ENCODE peak calls at places on chromosomes 12 and 14, in four cellular contexts. W is fibroblast of lung; E is activated CD8-positive, alpha-beta T cell treated with anti-CD3 and anti-CD28 coated beads for 36 hours; Q is RWPE1. S is an unnamed sample.

GRCh38 chr12:85711735-85712390 is 124.3 kb downstream of the RASSF9 start:
- DNase-seq in W (peak), E (no peak), Q (no peak), S (no peak)

GRCh38 chr12:53944907-53945847 is 6.5 kb downstream of the HOXC13 start:
- DNase-seq in W (no peak), E (no peak), Q (no peak), S (no peak)

GRCh38 chr14:58866386-58866785 is 228.6 kb downstream of the DACT1 start:
- DNase-seq in W (no peak), E (no peak), Q (no peak), S (no peak)

GRCh38 chr12:110807640-110808039 is 39.1 kb upstream of the CCDC63 start:
- DNase-seq in W (no peak), E (no peak), Q (no peak), S (no peak)

GRCh38 chr12:101414533-101415119 is 7.1 kb upstream of the ARL1 start:
- DNase-seq in W (peak), E (peak), Q (peak), S (peak)

GRCh38 chr14:104299993-104300761 is 161.8 kb downstream of the KIF26A start:
- DNase-seq in W (no peak), E (no peak), Q (no peak), S (no peak)

GRCh38 chr12:115467531-115467930 is 783.6 kb upstream of the TBX3 start:
- DNase-seq in W (no peak), E (no peak), Q (no peak), S (peak)

GRCh38 chr14:22532345-22533056 is 56.5 kb downstream of the DAD1 start:
- DNase-seq in W (peak), E (peak), Q (no peak), S (peak)

GRCh38 chr14:73526036-73526984 is 10.6 kb upstream of the ACOT1 start:
- DNase-seq in W (no peak), E (no peak), Q (peak), S (peak)

GRCh38 chr14:36254020-36254614 is 66.3 kb downstream of the MBIP start:
- DNase-seq in W (peak), E (no peak), Q (no peak), S (peak)

GRCh38 chr14:65226824-65227604 is 124.7 kb upstream of the MAX start:
- DNase-seq in W (peak), E (no peak), Q (no peak), S (peak)

GRCh38 chr12:6899837-6900519 is 4.6 kb upstream of the LRRC23 start:
- DNase-seq in W (peak), E (peak), Q (no peak), S (peak)

GRCh38 chr12:113461666-113462065 is 10.0 kb downstream of the LHX5 start:
- DNase-seq in W (peak), E (no peak), Q (peak), S (no peak)

GRCh38 chr14:70156602-70157001 is 32.1 kb downstream of the SLC8A3 start:
- DNase-seq in W (no peak), E (no peak), Q (no peak), S (no peak)

GRCh38 chr12:74747305-74747704 is 209.7 kb downstream of the ATXN7L3B start:
- DNase-seq in W (peak), E (no peak), Q (no peak), S (peak)

GRCh38 chr12:42483534-42483857 is 106.0 kb downstream of the PRICKLE1 start:
- DNase-seq in W (no peak), E (peak), Q (peak), S (peak)

GRCh38 chr14:70567791-70568190 is 32.7 kb downstream of the MED6 start:
- DNase-seq in W (peak), E (peak), Q (peak), S (peak)

GRCh38 chr12:54762390-54762789 is 91.9 kb upstream of the MUCL1 start:
- DNase-seq in W (no peak), E (no peak), Q (no peak), S (no peak)

GRCh38 chr12:109738209-109738608 is 24.6 kb downstream of the FAM222A start:
- DNase-seq in W (no peak), E (no peak), Q (no peak), S (no peak)

GRCh38 chr14:32383337-32384009 is 54.4 kb downstream of the AKAP6 start:
- DNase-seq in W (peak), E (no peak), Q (no peak), S (no peak)

DNA sequence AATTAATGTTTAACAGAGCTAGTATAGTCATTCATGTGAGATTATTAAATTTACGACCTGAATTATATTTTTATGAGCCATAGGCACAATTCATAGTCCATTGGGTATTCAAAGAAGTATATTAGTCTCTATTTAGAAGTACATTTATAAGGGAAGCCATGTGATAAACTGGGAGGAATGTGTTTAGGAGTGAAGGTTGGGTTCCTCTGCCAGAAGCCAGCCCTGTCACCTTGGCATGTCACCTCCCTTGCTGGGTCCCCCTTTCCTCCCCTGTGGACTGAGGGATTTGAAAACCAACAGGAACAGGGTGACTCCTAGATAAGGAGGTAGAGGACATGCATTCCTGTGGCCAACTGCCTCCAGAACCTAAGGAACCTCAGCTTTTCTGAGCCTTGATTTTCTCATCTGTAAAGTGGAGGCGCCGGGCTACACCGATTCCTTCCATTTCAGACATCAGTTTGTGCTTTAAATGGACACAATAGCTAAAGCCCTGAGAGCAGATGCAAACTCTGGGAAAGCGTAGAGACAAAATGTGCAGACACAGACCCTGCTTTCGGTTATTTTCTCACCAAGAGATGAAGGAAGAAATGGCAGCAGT is 5.4 kb upstream of the KRT2 start:
- DNase-seq in W (no peak), E (no peak), Q (no peak), S (no peak)
- TF ChIP-seq CTCF in W (no peak), E (no peak), Q (no peak), S (no peak)

DNA sequence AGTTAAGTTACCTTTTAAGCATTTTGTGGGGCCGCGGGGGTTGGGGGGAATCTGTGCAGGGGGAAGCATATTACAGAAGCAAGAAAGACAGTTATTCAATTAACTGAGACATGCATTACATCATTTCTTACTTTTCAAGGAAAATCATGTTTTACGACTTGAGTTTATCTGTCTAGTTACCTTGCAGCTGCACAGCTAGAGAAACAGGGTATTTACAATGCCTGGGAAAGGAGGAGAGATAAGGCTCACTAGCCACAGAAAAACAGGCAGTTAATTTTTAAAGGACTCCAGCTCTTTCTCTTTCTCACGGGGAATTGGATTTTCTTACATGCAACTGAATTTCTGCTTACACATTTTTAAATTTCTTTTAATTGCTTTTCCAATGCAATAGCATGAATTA is 22.2 kb downstream of the FCF1 start:
- DNase-seq in W (no peak), E (no peak), Q (no peak), S (no peak)
- TF ChIP-seq CTCF in W (no peak), E (no peak), Q (no peak), S (no peak)

DNA sequence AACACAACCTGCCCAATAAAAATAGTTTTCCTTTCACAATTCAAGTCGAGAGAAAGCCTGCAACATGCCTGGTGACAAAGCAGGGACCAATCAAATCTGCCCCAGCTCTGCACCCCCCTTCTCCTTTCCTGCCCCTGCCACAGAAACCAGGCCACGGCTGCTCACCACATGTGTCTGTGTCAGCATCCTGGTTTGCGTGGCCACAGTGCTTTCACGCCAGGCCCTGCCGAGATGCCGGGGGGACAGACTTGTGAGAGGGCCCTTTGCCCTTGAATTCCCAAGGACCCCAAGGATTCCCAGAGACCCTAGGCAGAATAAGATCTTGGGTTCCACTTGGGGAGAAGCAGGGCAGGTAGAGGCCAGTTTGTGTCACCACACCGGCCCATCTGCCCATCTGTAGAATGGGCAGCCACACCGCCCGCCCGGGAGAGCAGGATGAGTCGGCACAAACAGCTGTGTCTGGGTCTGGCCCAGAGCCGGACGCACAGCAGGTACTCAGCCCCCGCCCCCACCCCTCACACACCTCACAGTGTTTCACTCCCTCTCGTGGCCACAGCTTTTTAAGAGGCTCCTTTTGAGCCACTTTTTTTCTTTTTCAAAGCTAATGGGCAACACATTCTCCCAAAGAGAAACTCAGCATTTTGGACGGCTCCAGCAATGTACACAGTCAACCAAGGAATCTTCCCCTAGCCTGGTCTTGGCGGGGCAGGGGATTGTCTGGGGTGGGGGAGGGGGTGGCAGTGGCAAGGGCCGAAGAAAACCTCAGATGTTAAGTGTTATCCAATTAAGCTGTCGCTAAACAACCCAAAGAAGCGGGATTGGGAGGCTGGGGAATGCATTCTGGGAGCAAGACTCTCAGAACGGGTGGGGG is 41.5 kb downstream of the BCL11B start:
- DNase-seq in W (no peak), E (peak), Q (no peak), S (no peak)
- TF ChIP-seq CTCF in W (no peak), E (peak), Q (no peak), S (no peak)

DNA sequence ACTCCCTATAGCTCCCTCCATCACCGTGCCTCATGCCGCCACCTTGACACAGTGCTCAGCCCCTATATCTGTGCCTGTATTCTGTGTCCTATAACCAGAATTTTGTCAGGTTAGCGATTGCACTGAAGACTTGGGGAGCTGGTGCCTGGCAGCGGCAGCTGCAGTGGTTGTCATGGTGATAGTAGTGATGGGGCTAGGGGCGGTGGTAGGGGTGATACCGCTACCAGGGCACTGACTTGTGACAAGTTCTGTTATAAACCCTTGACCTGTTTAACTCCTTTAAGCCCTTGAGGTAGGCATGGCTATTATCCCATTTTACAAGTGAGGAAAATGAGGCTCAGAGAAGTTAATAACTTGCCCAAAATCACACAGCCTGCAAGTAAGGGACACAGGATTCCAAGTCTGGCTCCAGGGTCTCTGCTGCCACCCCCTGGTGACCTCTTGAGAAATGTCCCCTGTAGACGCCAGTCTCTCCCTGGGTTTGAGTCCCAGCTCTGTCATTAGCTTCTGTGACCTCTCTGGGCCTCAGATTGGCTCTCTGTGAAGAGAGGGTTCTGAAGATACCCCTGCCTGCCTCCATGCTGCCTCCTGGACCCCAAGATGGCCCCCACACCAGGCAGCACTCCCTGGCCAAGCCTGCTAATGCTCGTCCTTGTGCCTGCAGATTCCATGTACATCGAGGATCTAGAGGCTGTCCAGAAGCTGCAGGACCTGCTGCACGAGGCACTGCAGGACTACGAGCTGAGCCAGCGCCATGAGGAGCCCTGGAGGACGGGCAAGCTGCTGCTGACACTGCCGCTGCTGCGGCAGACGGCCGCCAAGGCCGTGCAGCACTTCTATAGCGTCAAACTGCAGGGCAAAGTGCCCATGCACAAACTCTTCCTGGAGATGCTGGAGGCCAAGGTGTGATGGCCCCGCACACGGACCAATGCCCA is 121.9 kb downstream of the ESRRB start:
- DNase-seq in W (no peak), E (peak), Q (no peak), S (no peak)
- TF ChIP-seq CTCF in W (no peak), E (no peak), Q (no peak), S (no peak)

GRCh38 chr12:49672351-49673181 is 34.6 kb downstream of the FMNL3 start:
- DNase-seq in W (no peak), E (no peak), Q (no peak), S (no peak)

GRCh38 chr12:49675137-49675536 is 32.1 kb downstream of the FMNL3 start:
- DNase-seq in W (no peak), E (peak), Q (no peak), S (no peak)

GRCh38 chr12:49671051-49671765 is 36.0 kb downstream of the FMNL3 start:
- DNase-seq in W (no peak), E (peak), Q (no peak), S (no peak)

GRCh38 chr12:49674318-49674985 is 32.8 kb downstream of the FMNL3 start:
- DNase-seq in W (peak), E (peak), Q (no peak), S (peak)

GRCh38 chr12:49673446-49674317 is 33.5 kb downstream of the FMNL3 start:
- DNase-seq in W (peak), E (no peak), Q (no peak), S (peak)
- TF ChIP-seq CTCF in W (peak), E (no peak), Q (no peak), S (peak)

GRCh38 chr14:88562532-88562830 is 356 bp upstream of the ZC3H14 start:
- DNase-seq in W (no peak), E (no peak), Q (no peak), S (no peak)

GRCh38 chr14:88562831-88563686 is at the start of gene ZC3H14:
- DNase-seq in W (peak), E (peak), Q (peak), S (peak)

GRCh38 chr14:88563845-88564244 is 1.0 kb downstream of the ZC3H14 start:
- DNase-seq in W (no peak), E (no peak), Q (no peak), S (no peak)

GRCh38 chr14:88556581-88556980 is 1.8 kb upstream of the PTPN21 start:
- DNase-seq in W (no peak), E (no peak), Q (no peak), S (peak)

DNA sequence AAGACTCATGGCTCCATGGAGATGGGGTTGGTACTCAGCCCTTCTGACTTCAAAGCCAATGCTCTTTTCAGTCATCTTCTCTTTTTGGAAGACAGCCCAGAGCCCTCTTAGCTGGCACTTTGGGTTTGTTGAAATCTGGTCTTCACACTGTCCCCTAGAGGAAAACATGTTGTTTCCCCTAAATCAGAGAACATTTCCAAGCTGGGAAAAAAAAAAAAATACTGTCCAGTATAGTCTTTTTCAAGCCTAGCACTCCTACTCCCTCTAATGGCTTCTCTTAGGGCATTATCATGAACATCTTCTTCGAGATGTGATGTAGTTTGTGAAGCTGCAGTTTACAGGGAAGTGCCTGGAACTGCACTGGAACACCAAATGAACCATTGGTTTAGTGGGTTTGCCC is 3.0 kb upstream of the ZC3H14 start:
- DNase-seq in W (peak), E (no peak), Q (no peak), S (peak)
- TF ChIP-seq CTCF in W (peak), E (no peak), Q (no peak), S (peak)

S was measured in IMR-90.